ENCODE peak calls at places on chromosome 14, in eight cellular contexts. I is tibial artery, K is heart left ventricle, U is psoas muscle, X is esophagus muscularis mucosa, Y is Peyer's patch, R is mucosa of descending colon, W is testis. J is an unnamed sample.
A peak's percentile ranks its signal among the peaks of the same experiment; 100 is the strongest.

GRCh38 chr14:54356172-54356571 is 40.6 kb upstream of the CDKN3 start:
- DNase-seq in I (no peak), U (no peak), R (no peak), X (no peak), W (no peak), Y (no peak), K (no peak), J (no peak)

GRCh38 chr14:29390046-29390841 is 537.4 kb downstream of the PRKD1 start:
- DNase-seq in X (no peak), U (no peak), I (no peak), W (no peak), R (no peak), K (no peak), Y (no peak), J (no peak)

GRCh38 chr14:32938719-32939253 is at the start of gene NPAS3:
- DNase-seq in Y (no peak), W (no peak), K (no peak), U (no peak), I (no peak), X (no peak), R (no peak), J (no peak)

GRCh38 chr14:61321385-61322010 is at the start of gene PRKCH:
- DNase-seq in Y (peak; percentile 89), K (peak; percentile 83), R (peak; percentile 81), X (no peak), W (peak; percentile 74), U (peak; percentile 85), I (peak; percentile 78), J (peak; percentile 65)

GRCh38 chr14:28542040-28542439 is 224.5 kb upstream of the FOXG1 start:
- DNase-seq in R (no peak), W (no peak), U (no peak), X (no peak), I (no peak), Y (no peak), K (no peak), J (no peak)

GRCh38 chr14:104093366-104094055 is 8.0 kb downstream of the ASPG start:
- DNase-seq in X (no peak), R (peak; percentile 53), I (no peak), U (peak; percentile 46), Y (peak; percentile 66), W (no peak), K (no peak), J (peak; percentile 61)

GRCh38 chr14:69480136-69480535 is 4.4 kb upstream of the PLEKHD1 start:
- DNase-seq in R (no peak), Y (no peak), W (no peak), X (no peak), K (no peak), U (no peak), I (no peak), J (no peak)

GRCh38 chr14:99698642-99699041 is 14.5 kb downstream of the CYP46A1 start:
- DNase-seq in X (no peak), W (no peak), Y (no peak), R (no peak), K (no peak), U (no peak), I (no peak), J (no peak)

GRCh38 chr14:99758121-99758871 is 34.9 kb upstream of the EML1 start:
- DNase-seq in K (no peak), X (no peak), R (no peak), I (peak; percentile 30), U (no peak), Y (peak; percentile 39), W (no peak), J (no peak)

GRCh38 chr14:93045211-93045674 is 70.5 kb downstream of the ITPK1 start:
- DNase-seq in U (no peak), R (no peak), X (no peak), K (no peak), W (peak; percentile 42), Y (no peak), I (no peak), J (peak; percentile 74)

GRCh38 chr14:100739306-100739705 is 12.6 kb downstream of the DLK1 start:
- DNase-seq in I (no peak), W (no peak), U (no peak), Y (no peak), R (no peak), X (no peak), K (no peak), J (no peak)

GRCh38 chr14:49732896-49733295 is 35.1 kb upstream of the KLHDC2 start:
- DNase-seq in I (no peak), R (no peak), K (no peak), X (no peak), Y (no peak), U (no peak), W (no peak), J (no peak)

GRCh38 chr14:100910888-100911664 is 7.6 kb upstream of the RTL1 start:
- DNase-seq in Y (no peak), U (no peak), K (no peak), R (no peak), W (no peak), I (no peak), X (no peak), J (no peak)

GRCh38 chr14:23936084-23936829 is 17.3 kb upstream of the DHRS4 start:
- DNase-seq in Y (peak; percentile 64), K (no peak), R (peak; percentile 69), U (no peak), I (no peak), X (no peak), W (no peak), J (no peak)

GRCh38 chr14:89245802-89246201 is 171.2 kb downstream of the FOXN3 start:
- DNase-seq in K (no peak), X (no peak), U (no peak), R (no peak), I (no peak), W (no peak), Y (no peak), J (no peak)

GRCh38 chr14:64465856-64466554 is 706 bp downstream of the AKAP5 start:
- DNase-seq in K (peak; percentile 22), Y (no peak), I (no peak), W (peak; percentile 29), R (peak; percentile 39), U (no peak), X (no peak), J (peak; percentile 29)
- TF ChIP-seq CTCF in K (no peak), Y (no peak), I (peak; percentile 19), W (no peak), R (no peak), U (no peak), X (peak; percentile 42), J (no peak)

GRCh38 chr14:37241206-37241605 is 43.5 kb downstream of the MIPOL1 start:
- DNase-seq in K (no peak), X (no peak), I (no peak), Y (no peak), U (no peak), W (no peak), R (no peak), J (no peak)

GRCh38 chr14:37247777-37248461 is 50.2 kb downstream of the MIPOL1 start:
- DNase-seq in U (no peak), Y (no peak), K (no peak), I (no peak), R (peak; percentile 16), W (no peak), X (no peak), J (no peak)

GRCh38 chr14:37251778-37252177 is 54.0 kb downstream of the MIPOL1 start:
- DNase-seq in Y (no peak), I (no peak), R (no peak), W (no peak), K (no peak), U (no peak), X (no peak), J (no peak)

GRCh38 chr14:37246427-37246829 is 48.7 kb downstream of the MIPOL1 start:
- DNase-seq in I (no peak), K (no peak), W (no peak), X (no peak), U (no peak), R (no peak), Y (no peak), J (no peak)
- H3K4me3 ChIP-seq in I (no peak overlapping the region), K (no peak overlapping the region), W (no peak overlapping the region), X (no peak overlapping the region), U (no peak overlapping the region), R (no peak overlapping the region), Y (no peak overlapping the region), J (no peak overlapping the region)

GRCh38 chr14:40685764-40686163 is 920.9 kb upstream of the LRFN5 start:
- DNase-seq in W (no peak), R (no peak), X (no peak), U (no peak), I (no peak), Y (no peak), K (no peak), J (no peak)

GRCh38 chr14:40679256-40679655 is 927.4 kb upstream of the LRFN5 start:
- DNase-seq in W (no peak), R (no peak), U (no peak), X (no peak), Y (no peak), K (no peak), I (no peak), J (no peak)

GRCh38 chr14:40682131-40682913 is 924.4 kb upstream of the LRFN5 start:
- DNase-seq in K (no peak), Y (no peak), X (no peak), I (no peak), U (no peak), R (no peak), W (no peak), J (no peak)

DNA sequence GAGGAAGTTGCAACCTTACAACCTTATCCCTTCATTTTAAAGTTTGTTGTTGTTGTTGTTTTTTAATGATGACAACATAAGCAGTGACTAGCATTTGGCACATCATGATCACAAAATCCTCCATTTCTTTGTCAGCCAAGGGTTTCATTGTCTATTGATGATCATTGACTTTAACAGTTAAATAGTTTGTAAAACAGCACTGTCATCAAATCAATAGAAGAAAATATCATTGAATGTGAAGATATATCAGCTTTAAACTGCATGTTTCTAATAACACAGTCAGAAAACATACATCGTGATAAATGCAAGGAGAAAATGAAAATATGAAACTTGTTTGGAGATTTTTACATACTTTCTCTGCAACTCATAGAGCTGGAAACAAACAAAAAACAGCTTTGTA is 922.3 kb upstream of the LRFN5 start:
- DNase-seq in U (no peak), Y (no peak), X (no peak), I (no peak), W (no peak), R (no peak), K (no peak), J (no peak)
- H3K9me3 ChIP-seq in U (no peaks in the 10 kb centered on the region), Y (no peaks in the 10 kb centered on the region), X (no peaks in the 10 kb centered on the region), I (no peaks in the 10 kb centered on the region), W (no peaks in the 10 kb centered on the region), R (peaks cover 48% of the 10 kb centered on the region), K (no peaks in the 10 kb centered on the region), J (no peaks in the 10 kb centered on the region)

GRCh38 chr14:102541771-102542170 is 32.2 kb upstream of the ANKRD9 start:
- DNase-seq in U (no peak), Y (no peak), W (no peak), R (no peak), X (no peak), I (no peak), K (no peak), J (no peak)

GRCh38 chr14:102544745-102545460 is 35.3 kb upstream of the ANKRD9 start:
- DNase-seq in W (no peak), K (no peak), Y (peak; percentile 90), R (peak; percentile 73), X (no peak), I (no peak), U (no peak), J (peak; percentile 92)

GRCh38 chr14:102544034-102544744 is 34.6 kb upstream of the ANKRD9 start:
- DNase-seq in W (no peak), R (no peak), K (no peak), I (no peak), U (no peak), Y (no peak), X (no peak), J (peak; percentile 29)

GRCh38 chr14:102547067-102547466 is 37.5 kb upstream of the ANKRD9 start:
- DNase-seq in Y (no peak), I (no peak), W (no peak), R (no peak), K (no peak), U (no peak), X (no peak), J (no peak)

GRCh38 chr14:102545461-102546265 is 36.1 kb upstream of the ANKRD9 start:
- DNase-seq in R (no peak), I (no peak), Y (peak; percentile 72), W (peak; percentile 42), U (no peak), K (no peak), X (no peak), J (peak; percentile 79)
- TF ChIP-seq CTCF in R (no peak), I (no peak), Y (peak; percentile 22), W (no peak), U (no peak), K (no peak), X (no peak), J (peak; percentile 32)